ENCODE peak calls at places on chromosome 22, in nine cellular contexts. B is PC-3; J is OCI-LY7; D is uterus; F is AG04450; W is A549; Z is psoas muscle; N is CD4-positive, alpha-beta T cell; I is nephron progenitor cell. X is an unnamed sample.

GRCh38 chr22:18068381-18068988 is 9.3 kb upstream of the PEX26 start:
- DNase-seq in D (peak), J (no peak), F (no peak), N (no peak), I (no peak), B (no peak), W (no peak), Z (no peak), X (no peak)

GRCh38 chr22:50526849-50527801 is 1.7 kb upstream of the SCO2 start:
- DNase-seq in F (no peak), W (peak), I (no peak), Z (peak), D (peak), B (peak), J (peak), N (no peak), X (no peak)

GRCh38 chr22:36873614-36874308 is 13.0 kb downstream of the NCF4 start:
- DNase-seq in I (no peak), F (no peak), W (peak), Z (no peak), J (peak), B (peak), D (peak), N (no peak), X (no peak)

GRCh38 chr22:38162881-38163843 is 18.5 kb downstream of the PLA2G6 start:
- DNase-seq in J (peak), B (no peak), W (no peak), D (no peak), I (no peak), Z (no peak), N (no peak), F (no peak), X (no peak)

GRCh38 chr22:21823740-21824438 is 43.6 kb downstream of the MAPK1 start:
- DNase-seq in N (no peak), W (no peak), D (no peak), B (no peak), I (no peak), Z (no peak), F (no peak), J (no peak), X (no peak)

GRCh38 chr22:29080061-29080975 is 7.5 kb downstream of the KREMEN1 start:
- DNase-seq in N (no peak), I (no peak), W (no peak), J (no peak), F (no peak), D (no peak), Z (no peak), B (peak), X (no peak)

GRCh38 chr22:26708256-26709009 is 51.0 kb downstream of the MIAT start:
- DNase-seq in Z (no peak), D (no peak), F (no peak), J (no peak), N (no peak), I (no peak), B (no peak), W (no peak), X (no peak)

GRCh38 chr22:42856865-42857704 is at the start of gene ARFGAP3:
- DNase-seq in D (peak), I (peak), J (peak), W (peak), Z (peak), F (peak), N (peak), B (peak), X (peak)

GRCh38 chr22:29665486-29665885 is 54.3 kb upstream of the CABP7 start:
- DNase-seq in B (no peak), J (no peak), D (no peak), Z (no peak), I (no peak), W (no peak), N (no peak), F (no peak), X (no peak)

GRCh38 chr22:28833276-28833923 is 33.0 kb upstream of the XBP1 start:
- DNase-seq in W (no peak), B (no peak), N (no peak), Z (no peak), J (no peak), I (no peak), F (no peak), D (no peak), X (no peak)

GRCh38 chr22:45072322-45072903 is 62.6 kb upstream of the PHF21B start:
- DNase-seq in B (peak), F (no peak), J (no peak), D (peak), W (peak), N (no peak), I (peak), Z (no peak), X (peak)

GRCh38 chr22:28799834-28800307 is 498 bp downstream of the XBP1 start:
- DNase-seq in Z (peak), J (peak), W (no peak), B (peak), D (peak), N (peak), I (peak), F (peak), X (no peak)

GRCh38 chr22:26589367-26589844 is 526 bp downstream of the TPST2 start:
- DNase-seq in J (peak), B (peak), W (no peak), Z (peak), D (peak), I (no peak), N (peak), F (no peak), X (no peak)

GRCh38 chr22:29113329-29113728 is 40.5 kb downstream of the KREMEN1 start:
- DNase-seq in B (peak), D (no peak), J (no peak), N (no peak), F (peak), Z (no peak), I (no peak), W (no peak), X (no peak)

GRCh38 chr22:32823024-32823730 is 21.7 kb downstream of the TIMP3 start:
- DNase-seq in N (no peak), W (peak), D (no peak), Z (no peak), I (peak), J (peak), F (no peak), B (peak), X (no peak)

GRCh38 chr22:22026157-22026831 is 43.7 kb upstream of the TOP3B start:
- DNase-seq in W (no peak), F (no peak), N (no peak), B (no peak), I (no peak), J (peak), Z (no peak), D (no peak), X (no peak)

GRCh38 chr22:38347944-38348750 is 30.9 kb upstream of the CSNK1E start:
- DNase-seq in F (no peak), N (no peak), Z (no peak), D (peak), B (peak), J (no peak), I (no peak), W (no peak), X (no peak)

GRCh38 chr22:30574095-30574981 is at the start of gene GAL3ST1:
- DNase-seq in B (no peak), D (no peak), I (peak), J (no peak), F (no peak), Z (peak), N (no peak), W (peak), X (no peak)

GRCh38 chr22:31271026-31271425 is 21.3 kb downstream of the PIK3IP1 start:
- DNase-seq in W (no peak), I (no peak), B (no peak), Z (no peak), F (no peak), J (no peak), D (no peak), N (no peak), X (no peak)

GRCh38 chr22:30650508-30651116 is 15.0 kb downstream of the SLC35E4 start:
- DNase-seq in I (no peak), B (no peak), J (no peak), W (no peak), F (no peak), D (no peak), N (no peak), Z (no peak), X (no peak)

GRCh38 chr22:30021881-30022619 is 58.2 kb upstream of the HORMAD2 start:
- DNase-seq in F (no peak), Z (no peak), I (no peak), N (no peak), B (no peak), W (no peak), J (no peak), D (no peak), X (no peak)

GRCh38 chr22:20583471-20583922 is 76.1 kb downstream of the MED15 start:
- DNase-seq in B (peak), F (no peak), D (no peak), Z (no peak), J (no peak), W (no peak), N (no peak), I (no peak), X (no peak)

GRCh38 chr22:44943701-44944324 is 66.0 kb downstream of the PHF21B start:
- DNase-seq in B (no peak), W (no peak), J (no peak), N (no peak), I (no peak), Z (no peak), F (no peak), D (no peak), X (no peak)

GRCh38 chr22:46609175-46609690 is 11.0 kb upstream of the GRAMD4 start:
- DNase-seq in N (no peak), B (peak), J (no peak), Z (no peak), W (no peak), I (no peak), F (no peak), D (no peak), X (no peak)

GRCh38 chr22:46780453-46780852 is 18.0 kb downstream of the TBC1D22A start:
- DNase-seq in F (no peak), I (no peak), W (no peak), N (no peak), J (no peak), D (no peak), B (no peak), Z (no peak), X (no peak)

GRCh38 chr22:32204856-32205722 is at the start of gene RFPL2:
- DNase-seq in F (no peak), I (peak), Z (no peak), B (no peak), W (peak), J (no peak), N (no peak), D (no peak), X (no peak)

GRCh38 chr22:32830473-32830872 is 29.0 kb downstream of the TIMP3 start:
- DNase-seq in F (no peak), I (peak), Z (peak), D (no peak), J (no peak), B (no peak), N (no peak), W (no peak), X (no peak)

GRCh38 chr22:49918911-49919881 is 762 bp downstream of the CRELD2 start:
- DNase-seq in B (no peak), W (no peak), N (no peak), F (no peak), Z (no peak), D (peak), J (no peak), I (no peak), X (no peak)

GRCh38 chr22:42895541-42895981 is 38.5 kb upstream of the ARFGAP3 start:
- DNase-seq in W (no peak), D (no peak), J (no peak), I (no peak), B (no peak), N (no peak), F (no peak), Z (no peak), X (no peak)

GRCh38 chr22:45946805-45947600 is 30.0 kb downstream of the WNT7B start:
- DNase-seq in I (no peak), F (no peak), W (no peak), Z (no peak), D (no peak), N (no peak), J (no peak), B (no peak), X (no peak)

GRCh38 chr22:49647346-49648026 is 180.2 kb downstream of the BRD1 start:
- DNase-seq in D (no peak), I (peak), Z (no peak), J (peak), W (peak), B (peak), F (no peak), N (no peak), X (no peak)

GRCh38 chr22:41240377-41241132 is at the start of gene CHADL:
- DNase-seq in J (no peak), N (no peak), F (no peak), B (no peak), D (no peak), I (peak), W (no peak), Z (no peak), X (no peak)

GRCh38 chr22:41237036-41237706 is 3.6 kb downstream of the CHADL start:
- DNase-seq in Z (no peak), W (no peak), D (no peak), J (no peak), N (no peak), I (no peak), F (no peak), B (no peak), X (no peak)

GRCh38 chr22:41239443-41240128 is 1.1 kb downstream of the CHADL start:
- DNase-seq in J (no peak), W (no peak), N (no peak), F (no peak), D (no peak), B (no peak), Z (no peak), I (no peak), X (no peak)

GRCh38 chr22:41238570-41239442 is 1.9 kb downstream of the CHADL start:
- DNase-seq in F (no peak), Z (no peak), D (no peak), W (no peak), I (no peak), N (no peak), J (no peak), B (no peak), X (no peak)

DNA sequence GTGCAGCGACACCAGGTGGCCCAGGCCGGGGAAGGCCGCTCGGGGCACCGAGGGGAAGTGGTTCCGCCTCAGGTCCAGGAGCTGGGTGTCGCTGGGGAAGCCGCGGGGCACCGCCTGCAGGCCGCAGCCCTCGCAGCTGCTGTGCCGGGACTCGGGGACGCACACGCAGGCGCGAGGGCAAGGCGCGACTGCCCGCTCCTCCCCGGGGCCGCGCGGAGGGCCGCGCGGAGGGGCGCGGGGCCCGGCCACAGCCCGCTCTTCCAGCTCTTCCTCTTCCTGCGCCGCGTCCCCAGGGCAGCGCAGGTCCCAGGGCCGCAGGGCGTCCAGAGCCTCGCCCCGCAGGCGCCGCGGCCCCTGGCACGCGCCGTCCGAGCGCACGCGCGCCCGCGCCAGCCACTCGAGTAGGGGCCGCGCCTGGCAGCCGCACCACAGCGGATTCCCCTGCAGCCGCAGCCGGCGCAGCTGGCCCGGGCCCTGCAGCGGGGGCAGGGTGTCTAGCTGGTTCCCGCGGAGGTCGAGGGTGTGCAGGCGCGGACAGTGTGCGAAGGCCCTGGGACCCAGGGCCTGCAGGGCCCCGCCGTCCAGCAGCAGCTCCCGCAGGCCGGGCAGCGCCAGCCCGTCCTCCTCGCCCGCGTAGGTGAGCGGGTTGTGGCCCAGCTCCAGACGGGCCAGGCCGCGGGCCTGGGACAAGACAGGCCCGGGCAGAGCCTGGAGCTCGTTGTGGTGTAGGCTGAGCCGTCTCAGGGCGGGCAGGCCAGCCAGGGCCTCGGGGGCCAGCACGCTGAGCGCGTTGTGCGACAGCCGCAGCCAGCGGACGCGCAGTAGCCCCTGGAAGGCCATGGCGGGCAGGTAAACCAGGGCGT is 2.8 kb downstream of the CHADL start:
- DNase-seq in I (peak), J (peak), W (no peak), Z (peak), N (peak), B (peak), D (peak), F (no peak), X (no peak)
- TF ChIP-seq CTCF in I (no peak), J (peak), W (no peak), Z (peak), N (no peak), B (peak), D (no peak), F (peak), X (no peak)

GRCh38 chr22:40679964-40680818 is 907 bp downstream of the MCHR1 start:
- DNase-seq in I (no peak), B (no peak), Z (no peak), J (no peak), D (no peak), N (no peak), W (no peak), F (no peak), X (no peak)
- TF ChIP-seq CTCF in I (no peak), B (no peak), Z (no peak), J (no peak), D (no peak), N (no peak), W (no peak), F (peak), X (no peak)

DNA sequence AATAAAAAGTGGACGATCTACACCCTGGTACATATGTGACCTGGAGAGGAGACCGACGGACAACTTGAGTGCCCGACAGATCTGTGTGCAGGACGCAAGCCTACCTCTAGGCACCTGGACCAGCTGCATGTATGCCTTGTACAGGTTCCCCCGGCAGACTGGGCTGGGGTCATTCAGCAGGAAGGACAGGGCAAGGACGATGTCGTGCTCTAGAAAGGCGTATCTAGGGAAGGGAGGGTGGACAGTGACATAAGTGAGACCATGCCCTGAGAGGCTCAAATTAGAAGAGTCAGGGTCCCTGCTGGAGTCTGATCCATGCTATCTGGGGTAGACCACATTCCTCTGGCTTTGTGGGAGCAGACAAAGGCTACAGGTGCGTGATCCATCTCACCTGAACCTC is 7.9 kb downstream of the RSPH14 start:
- DNase-seq in W (no peak), N (no peak), Z (no peak), F (no peak), D (no peak), B (no peak), I (no peak), J (no peak), X (no peak)
- TF ChIP-seq CTCF in W (no peak), N (no peak), Z (no peak), F (no peak), D (no peak), B (no peak), I (no peak), J (no peak), X (no peak)

DNA sequence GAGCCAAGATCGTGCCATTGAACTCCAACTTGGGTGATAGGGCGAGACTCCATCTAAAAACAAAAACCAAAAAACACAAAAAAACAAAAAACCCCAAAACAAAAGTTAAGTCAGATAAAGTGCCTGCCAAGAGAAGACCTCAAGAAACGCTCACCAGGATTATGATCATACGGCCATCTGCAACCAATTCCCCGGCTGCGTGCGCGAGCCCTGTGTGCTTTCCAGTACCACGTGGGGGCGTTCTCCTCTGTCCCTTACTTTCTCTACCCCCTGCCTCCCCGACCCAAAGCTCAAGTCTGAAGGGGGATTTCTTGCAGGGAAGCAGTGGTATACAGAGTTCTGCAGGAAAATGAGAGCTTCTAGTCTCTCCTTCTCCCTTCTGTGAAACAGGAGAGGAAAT is 10.5 kb upstream of the RPS19BP1 start:
- DNase-seq in F (no peak), J (peak), W (peak), N (no peak), I (peak), D (no peak), Z (no peak), B (peak), X (no peak)
- TF ChIP-seq CTCF in F (peak), J (peak), W (peak), N (no peak), I (peak), D (no peak), Z (no peak), B (peak), X (no peak)